ENCODE peak calls at places on chromosomes 5 and 9, in six cellular contexts. W is PC-3, F is GM23248, Z is GM23338, U is SK-N-SH, K is MM.1S. P is an unnamed sample.

GRCh38 chr9:133849076-133849670 is 111.0 kb upstream of the SARDH start:
- DNase-seq in W (no peak), F (no peak), Z (no peak), U (no peak), K (no peak), P (no peak)

GRCh38 chr9:14961372-14962068 is 51.3 kb upstream of the FREM1 start:
- DNase-seq in W (peak), F (no peak), Z (peak), U (no peak), K (no peak), P (no peak)

GRCh38 chr9:21994526-21994995 is at the start of gene CDKN2B-AS1:
- DNase-seq in W (peak), F (peak), Z (peak), U (peak), K (no peak), P (peak)

GRCh38 chr9:32423371-32423770 is 38.9 kb downstream of the ACO1 start:
- DNase-seq in W (peak), F (peak), Z (no peak), U (no peak), K (no peak), P (no peak)

GRCh38 chr9:126607731-126608130 is 6.0 kb upstream of the LMX1B start:
- DNase-seq in W (no peak), F (no peak), Z (no peak), U (peak), K (peak), P (no peak)

GRCh38 chr5:150106669-150107068 is 20.3 kb upstream of the CSF1R start:
- DNase-seq in W (no peak), F (no peak), Z (no peak), U (no peak), K (no peak), P (no peak)

GRCh38 chr5:74402553-74402952 is 238.0 kb downstream of the ENC1 start:
- DNase-seq in W (no peak), F (peak), Z (no peak), U (no peak), K (no peak), P (no peak)

GRCh38 chr5:143245929-143246561 is 157.4 kb downstream of the NR3C1 start:
- DNase-seq in W (peak), F (peak), Z (no peak), U (no peak), K (no peak), P (no peak)

GRCh38 chr9:84573098-84573497 is 96.4 kb upstream of the NTRK2 start:
- DNase-seq in W (no peak), F (no peak), Z (peak), U (no peak), K (no peak), P (no peak)

GRCh38 chr5:143554194-143554717 is 150.8 kb upstream of the NR3C1 start:
- DNase-seq in W (peak), F (peak), Z (no peak), U (no peak), K (peak), P (no peak)

GRCh38 chr5:68315679-68316271 is 100.2 kb downstream of the PIK3R1 start:
- DNase-seq in W (no peak), F (no peak), Z (no peak), U (no peak), K (peak), P (no peak)

GRCh38 chr9:2161661-2162060 is 146.5 kb downstream of the SMARCA2 start:
- DNase-seq in W (no peak), F (no peak), Z (no peak), U (no peak), K (no peak), P (no peak)

GRCh38 chr9:2158111-2158610 is 143.0 kb downstream of the SMARCA2 start:
- DNase-seq in W (peak), F (peak), Z (peak), U (peak), K (peak), P (peak)

GRCh38 chr9:2157277-2158105 is 142.3 kb downstream of the SMARCA2 start:
- DNase-seq in W (peak), F (peak), Z (peak), U (peak), K (peak), P (peak)

GRCh38 chr9:2158729-2159128 is 143.6 kb downstream of the SMARCA2 start:
- DNase-seq in W (no peak), F (peak), Z (peak), U (no peak), K (peak), P (no peak)

GRCh38 chr9:2159521-2160417 is 144.6 kb downstream of the SMARCA2 start:
- DNase-seq in W (peak), F (peak), Z (peak), U (no peak), K (peak), P (peak)
- H3K4me3 ChIP-seq in W (peak), F (peak), Z (no peak), U (peak), K (peak), P (peak)

DNA sequence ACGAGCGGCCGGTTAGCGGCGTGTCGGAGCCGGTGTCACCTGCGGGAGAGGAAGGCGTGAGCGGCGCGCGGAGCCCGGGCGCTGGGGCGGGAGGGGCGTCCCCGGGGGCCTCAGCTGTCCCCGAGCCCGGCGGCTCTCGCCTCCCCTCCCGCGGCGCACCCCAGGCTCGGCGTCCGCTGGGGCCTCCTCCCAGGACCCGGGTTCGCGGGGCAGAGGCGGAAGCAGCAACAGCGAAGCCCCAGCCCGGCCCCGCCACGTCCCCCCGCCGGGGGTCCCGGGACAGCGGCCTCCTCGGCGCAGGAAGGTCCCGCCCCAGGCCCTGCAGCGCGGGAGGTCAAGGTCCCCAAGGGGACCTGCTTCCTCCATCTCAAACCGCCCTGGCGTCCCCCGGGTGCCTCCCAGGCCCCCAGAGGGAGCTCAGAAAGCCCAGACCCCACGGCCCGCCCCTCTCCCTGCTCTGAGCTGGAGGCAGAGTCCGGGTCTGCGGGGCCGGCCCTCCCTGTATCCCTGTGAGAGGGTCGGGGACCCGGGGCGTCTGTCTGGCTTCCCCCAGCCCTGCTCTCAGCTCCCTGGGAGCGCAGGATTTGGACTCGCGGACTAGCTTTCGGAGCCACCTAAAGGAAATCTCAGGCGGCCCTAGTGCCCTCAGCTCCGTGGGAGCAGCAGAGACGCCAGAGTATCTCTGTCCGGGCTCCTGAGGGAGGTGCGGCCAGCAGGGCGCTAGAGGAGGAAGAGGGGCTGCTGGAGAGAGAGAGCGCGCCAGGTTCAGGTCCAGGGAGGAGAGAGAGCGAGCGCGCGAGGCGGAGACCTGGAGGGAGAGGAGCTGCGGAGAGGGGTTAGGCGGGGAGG is 30.6 kb downstream of the EXOC3 start:
- DNase-seq in W (peak), F (peak), Z (peak), U (peak), K (no peak), P (no peak)
- TF ChIP-seq EZH2phosphoT487 in W (no peak), F (no peak), Z (no peak), U (no peak), K (no peak), P (no peak)

GRCh38 chr9:71604197-71605063 is 163.9 kb downstream of the CEMIP2 start:
- DNase-seq in W (peak), F (peak), Z (peak), U (peak), K (peak), P (peak)

GRCh38 chr9:71608021-71608420 is 160.3 kb downstream of the CEMIP2 start:
- DNase-seq in W (no peak), F (peak), Z (no peak), U (no peak), K (no peak), P (no peak)

GRCh38 chr9:71607571-71607970 is 160.7 kb downstream of the CEMIP2 start:
- DNase-seq in W (no peak), F (peak), Z (no peak), U (no peak), K (no peak), P (no peak)

GRCh38 chr9:71602652-71603051 is 165.7 kb downstream of the CEMIP2 start:
- DNase-seq in W (no peak), F (no peak), Z (no peak), U (no peak), K (peak), P (no peak)
- H2AFZ ChIP-seq in W (no peak), F (no peak), Z (no peak), U (no peak), K (no peak), P (no peak)

DNA sequence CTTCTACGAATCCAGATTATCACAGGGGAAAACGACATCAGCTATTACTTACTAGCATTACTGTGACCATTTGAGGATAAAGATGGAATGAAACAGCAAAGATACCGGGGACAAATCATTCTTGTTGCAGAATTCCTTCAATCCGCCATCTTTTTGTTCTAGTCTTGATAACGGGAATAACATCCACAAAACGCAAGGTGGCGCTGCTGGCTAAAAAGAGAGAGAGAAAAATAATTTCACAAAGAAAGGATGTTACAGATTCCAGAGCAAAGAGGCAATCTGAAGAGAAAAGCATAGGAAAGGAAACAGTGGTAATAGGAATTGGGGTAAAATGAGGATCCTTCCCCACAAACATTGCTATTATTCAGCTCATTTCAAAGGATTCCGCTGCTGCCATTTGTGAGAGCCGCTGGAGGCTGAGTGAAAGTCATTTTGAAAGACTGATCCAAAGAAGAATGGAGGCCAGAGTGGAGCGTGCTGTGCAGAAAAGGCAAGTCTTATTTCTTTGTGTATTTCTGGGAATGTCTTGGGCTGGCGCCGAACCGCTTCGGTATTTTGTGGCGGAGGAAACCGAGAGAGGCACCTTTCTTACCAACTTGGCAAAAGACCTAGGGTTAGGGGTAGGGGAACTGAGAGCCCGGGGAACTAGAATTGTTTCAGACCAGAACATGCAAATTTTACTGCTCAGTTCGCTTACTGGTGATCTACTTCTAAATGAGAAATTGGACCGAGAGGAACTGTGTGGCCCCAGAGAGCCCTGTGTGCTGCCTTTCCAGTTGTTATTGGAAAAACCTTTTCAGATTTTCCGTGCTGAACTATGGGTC is at the start of gene PCDHB7:
- DNase-seq in W (no peak), F (peak), Z (peak), U (peak), K (peak), P (peak)
- H3K4me3 ChIP-seq in W (no peak), F (peak), Z (no peak), U (peak), K (peak), P (no peak)

GRCh38 chr5:88785396-88786216 is 97.4 kb downstream of the MEF2C start:
- DNase-seq in W (peak), F (peak), Z (peak), U (no peak), K (no peak), P (no peak)
- TF ChIP-seq EZH2phosphoT487 in W (no peak), F (no peak), Z (no peak), U (no peak), K (no peak), P (no peak)

DNA sequence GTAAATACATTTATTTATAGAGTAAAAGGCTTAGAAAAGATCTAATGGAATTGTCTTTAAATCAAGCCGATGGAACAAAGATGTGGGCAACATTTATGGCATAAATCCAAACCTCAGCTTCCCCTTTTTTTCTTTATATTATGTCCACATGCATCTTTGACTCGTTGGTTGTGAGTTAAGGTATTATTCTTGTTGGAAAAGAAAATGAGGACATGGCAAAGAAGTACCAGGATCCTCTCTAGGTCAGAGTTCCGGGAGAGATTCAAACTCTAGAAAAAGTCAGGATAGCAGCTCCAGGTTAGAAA is 500 bp upstream of the NME5 start:
- DNase-seq in W (no peak), F (no peak), Z (no peak), U (no peak), K (no peak), P (no peak)
- H2AFZ ChIP-seq in W (no peak), F (no peak), Z (peak), U (peak), K (peak), P (no peak)

GRCh38 chr5:38323645-38324295 is 65.4 kb downstream of the EGFLAM start:
- DNase-seq in W (no peak), F (peak), Z (no peak), U (no peak), K (no peak), P (no peak)
- H3K4me3 ChIP-seq in W (no peak), F (peak), Z (no peak), U (no peak), K (no peak), P (no peak)

GRCh38 chr5:80204808-80205614 is 50.8 kb downstream of the SERINC5 start:
- DNase-seq in W (no peak), F (no peak), Z (peak), U (peak), K (no peak), P (peak)

GRCh38 chr5:80208337-80208736 is 47.5 kb downstream of the SERINC5 start:
- DNase-seq in W (no peak), F (peak), Z (no peak), U (no peak), K (no peak), P (no peak)

GRCh38 chr5:80207832-80208231 is 48.0 kb downstream of the SERINC5 start:
- DNase-seq in W (no peak), F (no peak), Z (no peak), U (no peak), K (no peak), P (no peak)

GRCh38 chr5:80210014-80210413 is 45.8 kb downstream of the SERINC5 start:
- DNase-seq in W (no peak), F (no peak), Z (no peak), U (no peak), K (no peak), P (no peak)

DNA sequence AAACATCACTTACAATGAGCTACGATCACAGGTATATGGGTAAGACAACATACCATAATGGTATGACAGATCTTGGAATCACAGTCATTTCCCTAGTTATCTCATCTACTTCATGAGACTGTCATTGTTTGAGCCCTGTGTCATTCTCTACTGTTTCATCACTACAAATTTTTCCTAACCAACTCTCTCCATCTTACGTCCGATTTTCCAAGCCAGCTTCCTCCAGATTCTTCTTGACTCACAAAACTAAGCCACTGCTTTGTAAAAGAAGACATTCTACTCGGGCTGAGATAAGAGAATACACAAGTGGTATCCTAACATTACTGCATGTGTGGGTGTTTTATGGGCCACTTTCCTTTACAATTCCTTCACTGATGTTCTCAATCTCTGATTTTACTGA is 49.6 kb downstream of the SERINC5 start:
- DNase-seq in W (peak), F (peak), Z (no peak), U (no peak), K (no peak), P (no peak)
- TF ChIP-seq EZH2phosphoT487 in W (no peak), F (no peak), Z (no peak), U (no peak), K (no peak), P (no peak)

P was measured in OCI-LY7.